ENCODE peak calls at places on chromosomes 4 and X, in nine cellular contexts. Q is SJSA1; M is NCI-H524; L is activated CD4-positive, alpha-beta T cell treated with anti-CD3 and anti-CD28 coated beads for 1 hour; D is Kasumi-1; I is GM12891; C is NCI-H2171 treated with DMSO at 0.1 percent for 48 hours; N is tibial artery; U is smooth muscle cell of the brain vasculature. A is an unnamed sample.

GRCh38 chr4:15515106-15515505 is 45.4 kb downstream of the CC2D2A start:
- DNase-seq in D (no peak), C (no peak), I (no peak), N (no peak), L (no peak), M (no peak), Q (no peak), U (no peak), A (no peak)

GRCh38 chr4:86221076-86221475 is 138.8 kb downstream of the MAPK10 start:
- DNase-seq in L (no peak), D (no peak), I (no peak), Q (no peak), U (no peak), M (no peak), C (no peak), N (no peak), A (no peak)

GRCh38 chrX:24858004-24858746 is 157.6 kb downstream of the ARX start:
- DNase-seq in C (no peak), Q (no peak), N (no peak), I (no peak), D (no peak), L (no peak), U (no peak), M (no peak), A (no peak)

GRCh38 chrX:2242326-2242725 is 258.4 kb downstream of the DHRSX start:
- DNase-seq in D (no peak), M (no peak), C (no peak), N (no peak), U (no peak), L (no peak), I (no peak), Q (no peak), A (no peak)

GRCh38 chrX:40976971-40977370 is 108.3 kb upstream of the USP9X start:
- DNase-seq in N (no peak), C (no peak), U (no peak), L (no peak), Q (no peak), D (no peak), M (no peak), I (no peak), A (no peak)

GRCh38 chr4:153222790-153223417 is 18.7 kb downstream of the TRIM2 start:
- DNase-seq in U (no peak), I (no peak), Q (peak; percentile 76), L (no peak), N (peak; percentile 79), C (peak; percentile 25), M (peak; percentile 27), D (peak; percentile 31), A (peak; percentile 77)

GRCh38 chr4:31051151-31051550 is 331.0 kb downstream of the PCDH7 start:
- DNase-seq in C (no peak), L (no peak), U (no peak), D (no peak), N (no peak), M (no peak), Q (no peak), I (no peak), A (no peak)

GRCh38 chr4:121822796-121823504 is 733 bp downstream of the CCNA2 start:
- DNase-seq in Q (peak; percentile 71), C (peak; percentile 30), I (peak; percentile 27), N (peak; percentile 65), L (no peak), D (peak; percentile 82), U (no peak), M (peak; percentile 19), A (peak; percentile 53)

GRCh38 chr4:173076903-173077629 is 91.5 kb upstream of the GALNT7 start:
- DNase-seq in M (no peak), U (no peak), N (no peak), D (no peak), L (no peak), Q (no peak), C (no peak), I (no peak), A (no peak)

A was measured in ecto neural progenitor cell.